ENCODE peak calls at places on chromosome 5, in five cellular contexts. Z is K562, S is H1, U is HepG2, B is endothelial cell of umbilical vein. D is an unnamed sample.

GRCh38 chr5:19917588-19917987 is 70.4 kb downstream of the CDH18 start:
- DNase-seq in Z (no peak), S (no peak), U (no peak), B (no peak), D (no peak)

GRCh38 chr5:68049053-68049713 is 166.4 kb upstream of the PIK3R1 start:
- DNase-seq in Z (no peak), S (no peak), U (no peak), B (no peak), D (no peak)

GRCh38 chr5:81633471-81633870 is 117.4 kb downstream of the SSBP2 start:
- DNase-seq in Z (no peak), S (no peak), U (no peak), B (no peak), D (no peak)

GRCh38 chr5:17439956-17440355 is 58.1 kb upstream of the TAF11L2 start:
- DNase-seq in Z (no peak), S (no peak), U (no peak), B (no peak), D (no peak)

GRCh38 chr5:98774192-98775046 is 956 bp downstream of the RGMB start:
- DNase-seq in Z (no peak), S (peak), U (peak), B (peak), D (no peak)

GRCh38 chr5:179153921-179154345 is 93.8 kb downstream of the ZNF354C start:
- DNase-seq in Z (no peak), S (peak), U (no peak), B (no peak), D (no peak)

GRCh38 chr5:75510836-75511434 is 494 bp downstream of the CERT1 start:
- DNase-seq in Z (peak), S (peak), U (peak), B (peak), D (no peak)

GRCh38 chr5:39399135-39400036 is 25.4 kb downstream of the DAB2 start:
- DNase-seq in Z (peak), S (no peak), U (peak), B (peak), D (peak)

GRCh38 chr5:17019324-17019723 is 83.2 kb upstream of the MYO10 start:
- DNase-seq in Z (no peak), S (no peak), U (no peak), B (no peak), D (no peak)

GRCh38 chr5:171226864-171227263 is 82.2 kb upstream of the TLX3 start:
- DNase-seq in Z (no peak), S (no peak), U (no peak), B (no peak), D (no peak)
- TF ChIP-seq MAX in Z (no peak), S (no peak), U (no peak), B (no peak), D (no peak)

DNA sequence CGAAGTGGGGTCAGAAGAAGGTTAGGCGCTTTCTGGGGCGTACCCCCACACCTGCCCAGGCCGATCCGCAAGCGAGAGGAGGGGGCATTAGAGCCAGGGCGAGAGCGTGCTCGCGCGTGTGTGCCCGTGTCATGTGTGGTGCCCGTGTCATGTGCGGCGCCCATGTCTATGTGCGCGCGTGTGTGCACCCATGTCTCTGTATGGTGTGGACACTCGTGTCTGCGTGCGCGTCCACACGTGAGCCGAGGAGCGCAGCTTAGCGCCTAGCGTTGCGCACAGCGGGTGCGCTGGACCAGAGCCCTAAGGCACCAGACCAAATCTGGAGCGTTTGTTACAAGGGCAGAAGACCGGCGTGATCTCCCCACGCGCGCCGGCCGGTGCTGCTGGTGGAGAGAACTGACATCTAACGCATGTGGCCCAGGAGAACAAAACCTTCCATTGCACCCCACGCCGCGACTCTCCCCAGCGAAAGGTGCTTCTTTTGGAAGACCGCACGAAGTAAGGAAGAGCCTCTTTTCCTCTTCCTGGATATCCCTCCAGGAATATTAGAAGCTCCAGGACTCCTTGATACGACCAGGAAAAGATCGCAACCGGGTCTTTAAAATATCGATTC is 639 bp downstream of the NIM1K start:
- DNase-seq in Z (no peak), S (peak), U (no peak), B (no peak), D (no peak)
- TF ChIP-seq EZH2 in Z (no peak), S (peak), U (no peak), B (no peak), D (no peak)

DNA sequence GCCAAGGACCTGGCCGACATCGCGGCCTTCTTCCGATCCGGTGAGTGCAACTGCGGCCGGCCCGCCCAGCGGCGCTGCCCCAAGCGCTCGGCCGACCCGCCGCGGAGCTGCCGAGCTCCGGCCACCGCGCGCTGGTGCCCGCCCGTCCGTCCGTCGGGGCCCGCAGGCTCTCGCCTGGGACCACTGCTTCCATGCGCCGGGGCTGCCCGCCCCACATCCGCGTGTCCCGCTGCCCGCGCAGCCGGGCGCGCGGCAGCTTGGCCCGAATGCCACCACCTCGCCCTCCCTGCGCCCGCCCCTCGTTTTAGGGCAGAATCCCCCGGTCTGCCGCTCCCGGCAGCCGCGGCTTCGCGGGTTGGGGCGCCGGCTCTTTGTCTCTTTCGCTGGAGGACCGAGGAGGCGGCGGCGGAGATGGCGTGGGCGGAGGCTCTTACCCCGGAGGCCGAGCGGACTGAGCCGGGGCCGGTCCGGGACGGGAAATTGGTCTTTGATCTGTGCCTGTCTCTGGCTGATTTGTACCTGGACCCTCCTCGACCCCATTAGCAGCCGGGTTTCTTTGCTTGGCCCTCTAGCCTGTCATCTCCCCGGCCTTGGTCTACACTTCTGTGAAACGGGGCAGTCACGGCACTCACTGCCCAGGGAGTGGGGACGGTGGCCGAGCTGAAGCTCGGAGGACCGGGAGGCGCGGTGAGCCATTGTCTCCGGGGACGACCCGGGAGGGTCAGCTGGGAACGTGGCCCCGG is 872 bp downstream of the TRIO start:
- DNase-seq in Z (peak), S (peak), U (no peak), B (no peak), D (no peak)
- TF ChIP-seq MAX in Z (no peak), S (no peak), U (no peak), B (no peak), D (no peak)

GRCh38 chr5:122076669-122077450 is 1.2 kb downstream of the LOX start:
- DNase-seq in Z (no peak), S (peak), U (peak), B (peak), D (no peak)

GRCh38 chr5:122078116-122078865 is at the start of gene LOX:
- DNase-seq in Z (no peak), S (peak), U (peak), B (peak), D (no peak)

GRCh38 chr5:122076023-122076422 is 2.0 kb downstream of the LOX start:
- DNase-seq in Z (no peak), S (no peak), U (peak), B (peak), D (no peak)

GRCh38 chr5:122073864-122074263 is 4.2 kb downstream of the LOX start:
- DNase-seq in Z (no peak), S (no peak), U (no peak), B (no peak), D (no peak)

GRCh38 chr5:122077451-122078115 is 476 bp downstream of the LOX start:
- DNase-seq in Z (no peak), S (peak), U (peak), B (peak), D (no peak)
- TF ChIP-seq EZH2 in Z (no peak), S (peak), U (no peak), B (no peak), D (no peak)

GRCh38 chr5:134567651-134568338 is 42.3 kb downstream of the JADE2 start:
- DNase-seq in Z (no peak), S (no peak), U (no peak), B (peak), D (no peak)
- TF ChIP-seq MAX in Z (no peak), S (no peak), U (no peak), B (no peak), D (no peak)

GRCh38 chr5:116572375-116573278 is 2.0 kb downstream of the SEMA6A start:
- DNase-seq in Z (no peak), S (peak), U (no peak), B (peak), D (no peak)

GRCh38 chr5:116573617-116574431 is 799 bp downstream of the SEMA6A start:
- DNase-seq in Z (no peak), S (no peak), U (no peak), B (peak), D (no peak)

GRCh38 chr5:116574682-116575634 is at the start of gene SEMA6A:
- DNase-seq in Z (no peak), S (peak), U (peak), B (peak), D (peak)

GRCh38 chr5:116571568-116572321 is 2.9 kb downstream of the SEMA6A start:
- DNase-seq in Z (no peak), S (no peak), U (peak), B (no peak), D (no peak)

DNA sequence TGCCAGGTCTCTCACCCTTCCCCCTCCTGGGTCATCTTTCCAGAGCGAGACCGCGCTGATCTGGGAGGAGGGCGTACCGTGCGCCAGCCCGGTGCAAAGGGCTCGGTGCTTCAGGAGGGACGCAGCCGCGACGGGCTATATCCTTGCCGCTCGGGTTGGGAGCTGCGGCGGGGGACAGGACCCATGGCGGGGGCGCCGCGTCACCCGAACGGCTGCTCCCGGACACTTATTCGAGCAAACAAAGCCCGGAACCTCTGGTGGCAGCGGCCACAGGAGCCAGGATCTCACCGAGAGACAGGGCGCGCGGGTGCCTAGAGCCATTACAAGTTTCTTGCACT is 1.4 kb downstream of the SEMA6A start:
- DNase-seq in Z (no peak), S (peak), U (no peak), B (peak), D (no peak)
- TF ChIP-seq EZH2 in Z (no peak), S (no peak), U (no peak), B (peak), D (no peak)

GRCh38 chr5:177133119-177133844 is at the start of gene NSD1:
- DNase-seq in Z (peak), S (peak), U (no peak), B (peak), D (no peak)

GRCh38 chr5:177131711-177132503 is 1.7 kb upstream of the NSD1 start:
- DNase-seq in Z (no peak), S (peak), U (no peak), B (no peak), D (no peak)

GRCh38 chr5:177133845-177134652 is 476 bp downstream of the NSD1 start:
- DNase-seq in Z (peak), S (peak), U (no peak), B (peak), D (no peak)

GRCh38 chr5:177131352-177131710 is 2.2 kb upstream of the NSD1 start:
- DNase-seq in Z (no peak), S (peak), U (no peak), B (no peak), D (no peak)

GRCh38 chr5:177132504-177133118 is 962 bp upstream of the NSD1 start:
- DNase-seq in Z (no peak), S (peak), U (no peak), B (no peak), D (no peak)
- TF ChIP-seq MAX in Z (no peak), S (no peak), U (no peak), B (no peak), D (no peak)

GRCh38 chr5:79111387-79111959 is at the start of gene BHMT:
- DNase-seq in Z (no peak), S (no peak), U (no peak), B (no peak), D (no peak)
- TF ChIP-seq EZH2 in Z (peak), S (no peak), U (no peak), B (no peak), D (no peak)

GRCh38 chr5:132059043-132059695 is 1.3 kb upstream of the IL3 start:
- DNase-seq in Z (no peak), S (peak), U (no peak), B (no peak), D (no peak)

GRCh38 chr5:132059696-132060500 is 557 bp upstream of the IL3 start:
- DNase-seq in Z (no peak), S (no peak), U (no peak), B (no peak), D (no peak)

GRCh38 chr5:132056610-132057497 is 3.6 kb upstream of the IL3 start:
- DNase-seq in Z (no peak), S (no peak), U (no peak), B (no peak), D (no peak)

GRCh38 chr5:132057498-132058255 is 2.8 kb upstream of the IL3 start:
- DNase-seq in Z (no peak), S (peak), U (no peak), B (no peak), D (no peak)

DNA sequence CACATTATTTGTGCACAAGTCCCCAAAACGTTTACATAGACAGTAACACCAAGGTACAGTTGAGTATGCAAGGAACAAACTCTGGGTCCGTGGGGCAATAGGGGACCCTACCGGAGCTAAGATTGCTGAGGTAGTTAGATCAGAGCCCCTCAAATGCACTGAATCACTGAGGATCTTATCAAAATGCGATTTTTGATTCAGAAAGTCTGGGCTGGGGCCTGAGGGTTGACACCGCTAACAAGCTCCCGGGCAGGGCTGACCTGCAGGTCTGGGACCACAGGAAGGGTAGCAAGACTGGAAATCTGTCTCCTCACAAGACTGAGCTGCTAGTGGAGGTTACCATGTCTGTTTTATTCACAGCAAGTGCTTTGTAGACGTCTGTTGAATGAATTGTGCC is 1.8 kb upstream of the IL3 start:
- DNase-seq in Z (no peak), S (peak), U (no peak), B (no peak), D (no peak)
- TF ChIP-seq MAX in Z (no peak), S (no peak), U (no peak), B (no peak), D (no peak)

DNA sequence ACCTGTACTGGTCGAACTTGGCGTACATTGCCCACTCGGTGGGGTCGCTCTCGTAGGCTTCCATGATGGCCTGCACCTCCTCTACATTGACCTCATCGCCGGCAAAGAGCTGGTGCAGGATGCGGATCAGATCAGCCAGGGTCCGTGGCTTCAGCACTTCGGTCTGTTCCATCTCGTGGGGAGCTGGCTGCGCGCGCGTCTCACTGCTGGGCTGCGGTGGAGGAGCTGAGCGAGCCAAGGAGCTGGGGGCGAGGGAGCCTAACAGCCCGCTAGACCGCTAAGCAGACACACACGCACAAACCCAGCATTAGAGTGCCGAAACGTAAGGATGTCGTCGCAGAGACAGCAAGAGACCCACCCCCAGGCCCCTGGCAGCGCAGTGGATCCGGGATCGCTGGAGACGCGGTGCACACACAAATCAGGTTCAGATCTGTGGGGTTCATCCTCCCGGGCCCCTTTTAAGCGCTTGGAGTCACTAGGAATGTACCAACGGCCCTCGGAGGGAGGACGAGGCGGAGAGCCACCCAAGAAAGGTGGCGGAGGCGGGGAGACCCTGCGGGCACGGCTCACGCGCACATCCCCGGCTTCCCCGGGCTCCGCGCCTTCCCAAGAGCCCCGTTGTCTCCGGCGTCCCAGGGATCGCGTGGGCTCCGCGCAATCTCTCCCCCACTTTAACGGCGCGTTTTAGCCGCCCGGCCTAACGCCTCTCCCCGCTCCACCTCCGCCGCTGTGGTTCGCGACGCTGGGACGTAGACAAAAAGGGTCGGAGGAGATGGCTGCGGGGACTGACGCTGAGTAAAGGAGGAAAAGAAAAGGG is at the start of gene CDO1:
- DNase-seq in Z (no peak), S (peak), U (no peak), B (peak), D (no peak)
- TF ChIP-seq EZH2 in Z (no peak), S (peak), U (peak), B (no peak), D (no peak)

D was measured in HCT116.